ENCODE peak calls at places on chromosomes 13 and 19, in seven cellular contexts. One of them, this sample, is unnamed.

GRCh38 chr19:48713041-48713863 is 6.3 kb downstream of the MAMSTR start:
- DNase-seq in H54: no peak
- DNase-seq in anterior cingulate cortex: no peak
- DNase-seq in activated CD4-positive, alpha-beta T cell treated with anti-CD3 and anti-CD28 coated beads, Interleukin-2, amount 10 ng/mL, durations not matched to agents 7 days and 5 days: no peak
- DNase-seq in ovary: peak; percentile 55
- DNase-seq in effector memory CD4-positive, alpha-beta T cell: no peak
- DNase-seq in stimulated activated CD4-positive, alpha-beta T cell treated with anti-CD3 and anti-CD28 coated beads, Interleukin-4, amount 100 ng/mL, for 4 hours: no peak
- DNase-seq in this sample: no peak

GRCh38 chr19:42143341-42144234 is 11.3 kb upstream of the POU2F2 start:
- DNase-seq in H54: no peak
- DNase-seq in anterior cingulate cortex: no peak
- DNase-seq in activated CD4-positive, alpha-beta T cell treated with anti-CD3 and anti-CD28 coated beads, Interleukin-2, amount 10 ng/mL, durations not matched to agents 7 days and 5 days: no peak
- DNase-seq in ovary: no peak
- DNase-seq in effector memory CD4-positive, alpha-beta T cell: no peak
- DNase-seq in stimulated activated CD4-positive, alpha-beta T cell treated with anti-CD3 and anti-CD28 coated beads, Interleukin-4, amount 100 ng/mL, for 4 hours: no peak
- DNase-seq in this sample: no peak

GRCh38 chr13:28059214-28059613 is 41.2 kb downstream of the FLT3 start:
- DNase-seq in H54: no peak
- DNase-seq in anterior cingulate cortex: no peak
- DNase-seq in activated CD4-positive, alpha-beta T cell treated with anti-CD3 and anti-CD28 coated beads, Interleukin-2, amount 10 ng/mL, durations not matched to agents 7 days and 5 days: peak; percentile 52
- DNase-seq in ovary: no peak
- DNase-seq in effector memory CD4-positive, alpha-beta T cell: no peak
- DNase-seq in stimulated activated CD4-positive, alpha-beta T cell treated with anti-CD3 and anti-CD28 coated beads, Interleukin-4, amount 100 ng/mL, for 4 hours: peak; percentile 30
- DNase-seq in this sample: no peak

GRCh38 chr19:30212574-30212973 is 159.6 kb upstream of the ZNF536 start:
- DNase-seq in H54: no peak
- DNase-seq in anterior cingulate cortex: no peak
- DNase-seq in activated CD4-positive, alpha-beta T cell treated with anti-CD3 and anti-CD28 coated beads, Interleukin-2, amount 10 ng/mL, durations not matched to agents 7 days and 5 days: no peak
- DNase-seq in ovary: no peak
- DNase-seq in effector memory CD4-positive, alpha-beta T cell: no peak
- DNase-seq in stimulated activated CD4-positive, alpha-beta T cell treated with anti-CD3 and anti-CD28 coated beads, Interleukin-4, amount 100 ng/mL, for 4 hours: no peak
- DNase-seq in this sample: no peak

GRCh38 chr13:111508902-111509509 is 188.6 kb downstream of the TEX29 start:
- DNase-seq in H54: no peak
- DNase-seq in anterior cingulate cortex: no peak
- DNase-seq in activated CD4-positive, alpha-beta T cell treated with anti-CD3 and anti-CD28 coated beads, Interleukin-2, amount 10 ng/mL, durations not matched to agents 7 days and 5 days: no peak
- DNase-seq in ovary: no peak
- DNase-seq in effector memory CD4-positive, alpha-beta T cell: no peak
- DNase-seq in stimulated activated CD4-positive, alpha-beta T cell treated with anti-CD3 and anti-CD28 coated beads, Interleukin-4, amount 100 ng/mL, for 4 hours: no peak
- DNase-seq in this sample: no peak

GRCh38 chr19:1567116-1567847 is 843 bp downstream of the MEX3D start:
- DNase-seq in H54: peak; percentile 49
- DNase-seq in anterior cingulate cortex: no peak
- DNase-seq in activated CD4-positive, alpha-beta T cell treated with anti-CD3 and anti-CD28 coated beads, Interleukin-2, amount 10 ng/mL, durations not matched to agents 7 days and 5 days: no peak
- DNase-seq in ovary: no peak
- DNase-seq in effector memory CD4-positive, alpha-beta T cell: no peak
- DNase-seq in stimulated activated CD4-positive, alpha-beta T cell treated with anti-CD3 and anti-CD28 coated beads, Interleukin-4, amount 100 ng/mL, for 4 hours: no peak
- DNase-seq in this sample: no peak

GRCh38 chr19:54850930-54851329 is 687 bp downstream of the KIR3DL2 start:
- DNase-seq in H54: no peak
- DNase-seq in anterior cingulate cortex: no peak
- DNase-seq in activated CD4-positive, alpha-beta T cell treated with anti-CD3 and anti-CD28 coated beads, Interleukin-2, amount 10 ng/mL, durations not matched to agents 7 days and 5 days: no peak
- DNase-seq in ovary: no peak
- DNase-seq in effector memory CD4-positive, alpha-beta T cell: no peak
- DNase-seq in stimulated activated CD4-positive, alpha-beta T cell treated with anti-CD3 and anti-CD28 coated beads, Interleukin-4, amount 100 ng/mL, for 4 hours: no peak
- DNase-seq in this sample: no peak

GRCh38 chr19:42054205-42054604 is 15.8 kb downstream of the GRIK5 start:
- DNase-seq in H54: no peak
- DNase-seq in anterior cingulate cortex: no peak
- DNase-seq in activated CD4-positive, alpha-beta T cell treated with anti-CD3 and anti-CD28 coated beads, Interleukin-2, amount 10 ng/mL, durations not matched to agents 7 days and 5 days: no peak
- DNase-seq in ovary: no peak
- DNase-seq in effector memory CD4-positive, alpha-beta T cell: no peak
- DNase-seq in stimulated activated CD4-positive, alpha-beta T cell treated with anti-CD3 and anti-CD28 coated beads, Interleukin-4, amount 100 ng/mL, for 4 hours: no peak
- DNase-seq in this sample: no peak

GRCh38 chr13:77437267-77437666 is 98.2 kb upstream of the SCEL start:
- DNase-seq in H54: no peak
- DNase-seq in anterior cingulate cortex: no peak
- DNase-seq in activated CD4-positive, alpha-beta T cell treated with anti-CD3 and anti-CD28 coated beads, Interleukin-2, amount 10 ng/mL, durations not matched to agents 7 days and 5 days: no peak
- DNase-seq in ovary: no peak
- DNase-seq in effector memory CD4-positive, alpha-beta T cell: no peak
- DNase-seq in stimulated activated CD4-positive, alpha-beta T cell treated with anti-CD3 and anti-CD28 coated beads, Interleukin-4, amount 100 ng/mL, for 4 hours: no peak
- DNase-seq in this sample: no peak

GRCh38 chr19:48616041-48616436 is 1.2 kb upstream of the FAM83E start:
- DNase-seq in H54: no peak
- DNase-seq in anterior cingulate cortex: no peak
- DNase-seq in activated CD4-positive, alpha-beta T cell treated with anti-CD3 and anti-CD28 coated beads, Interleukin-2, amount 10 ng/mL, durations not matched to agents 7 days and 5 days: no peak
- DNase-seq in ovary: no peak
- DNase-seq in effector memory CD4-positive, alpha-beta T cell: no peak
- DNase-seq in stimulated activated CD4-positive, alpha-beta T cell treated with anti-CD3 and anti-CD28 coated beads, Interleukin-4, amount 100 ng/mL, for 4 hours: no peak
- DNase-seq in this sample: no peak

GRCh38 chr19:17937371-17937900 is 4.6 kb downstream of the CCDC124 start:
- DNase-seq in H54: no peak
- DNase-seq in anterior cingulate cortex: no peak
- DNase-seq in activated CD4-positive, alpha-beta T cell treated with anti-CD3 and anti-CD28 coated beads, Interleukin-2, amount 10 ng/mL, durations not matched to agents 7 days and 5 days: no peak
- DNase-seq in ovary: no peak
- DNase-seq in effector memory CD4-positive, alpha-beta T cell: no peak
- DNase-seq in stimulated activated CD4-positive, alpha-beta T cell treated with anti-CD3 and anti-CD28 coated beads, Interleukin-4, amount 100 ng/mL, for 4 hours: no peak
- DNase-seq in this sample: no peak

GRCh38 chr19:19053508-19054314 is 10.1 kb upstream of the SLC25A42 start:
- DNase-seq in H54: peak; percentile 49
- DNase-seq in anterior cingulate cortex: peak; percentile 6
- DNase-seq in activated CD4-positive, alpha-beta T cell treated with anti-CD3 and anti-CD28 coated beads, Interleukin-2, amount 10 ng/mL, durations not matched to agents 7 days and 5 days: peak; percentile 62
- DNase-seq in ovary: peak; percentile 75
- DNase-seq in effector memory CD4-positive, alpha-beta T cell: peak; percentile 33
- DNase-seq in stimulated activated CD4-positive, alpha-beta T cell treated with anti-CD3 and anti-CD28 coated beads, Interleukin-4, amount 100 ng/mL, for 4 hours: peak; percentile 52
- DNase-seq in this sample: no peak

GRCh38 chr13:100536643-100537180 is 51.9 kb downstream of the GGACT start:
- DNase-seq in H54: no peak
- DNase-seq in anterior cingulate cortex: no peak
- DNase-seq in activated CD4-positive, alpha-beta T cell treated with anti-CD3 and anti-CD28 coated beads, Interleukin-2, amount 10 ng/mL, durations not matched to agents 7 days and 5 days: no peak
- DNase-seq in ovary: no peak
- DNase-seq in effector memory CD4-positive, alpha-beta T cell: no peak
- DNase-seq in stimulated activated CD4-positive, alpha-beta T cell treated with anti-CD3 and anti-CD28 coated beads, Interleukin-4, amount 100 ng/mL, for 4 hours: no peak
- DNase-seq in this sample: no peak

GRCh38 chr13:48636550-48636949 is 17.2 kb upstream of the CYSLTR2 start:
- DNase-seq in H54: no peak
- DNase-seq in anterior cingulate cortex: no peak
- DNase-seq in activated CD4-positive, alpha-beta T cell treated with anti-CD3 and anti-CD28 coated beads, Interleukin-2, amount 10 ng/mL, durations not matched to agents 7 days and 5 days: no peak
- DNase-seq in ovary: no peak
- DNase-seq in effector memory CD4-positive, alpha-beta T cell: no peak
- DNase-seq in stimulated activated CD4-positive, alpha-beta T cell treated with anti-CD3 and anti-CD28 coated beads, Interleukin-4, amount 100 ng/mL, for 4 hours: no peak
- DNase-seq in this sample: no peak

GRCh38 chr13:95641961-95642621 is 2.4 kb downstream of the DZIP1 start:
- DNase-seq in H54: no peak
- DNase-seq in anterior cingulate cortex: no peak
- DNase-seq in activated CD4-positive, alpha-beta T cell treated with anti-CD3 and anti-CD28 coated beads, Interleukin-2, amount 10 ng/mL, durations not matched to agents 7 days and 5 days: no peak
- DNase-seq in ovary: peak; percentile 51
- DNase-seq in effector memory CD4-positive, alpha-beta T cell: no peak
- DNase-seq in stimulated activated CD4-positive, alpha-beta T cell treated with anti-CD3 and anti-CD28 coated beads, Interleukin-4, amount 100 ng/mL, for 4 hours: no peak
- DNase-seq in this sample: peak; percentile 33

GRCh38 chr19:9945319-9945966 is 9.1 kb upstream of the OLFM2 start:
- DNase-seq in H54: peak; percentile 67
- DNase-seq in anterior cingulate cortex: peak; percentile 80
- DNase-seq in activated CD4-positive, alpha-beta T cell treated with anti-CD3 and anti-CD28 coated beads, Interleukin-2, amount 10 ng/mL, durations not matched to agents 7 days and 5 days: no peak
- DNase-seq in ovary: peak; percentile 90
- DNase-seq in effector memory CD4-positive, alpha-beta T cell: no peak
- DNase-seq in stimulated activated CD4-positive, alpha-beta T cell treated with anti-CD3 and anti-CD28 coated beads, Interleukin-4, amount 100 ng/mL, for 4 hours: no peak
- DNase-seq in this sample: peak; percentile 64

GRCh38 chr19:3637621-3638020 is 11.0 kb upstream of the CACTIN start:
- DNase-seq in H54: no peak
- DNase-seq in anterior cingulate cortex: no peak
- DNase-seq in activated CD4-positive, alpha-beta T cell treated with anti-CD3 and anti-CD28 coated beads, Interleukin-2, amount 10 ng/mL, durations not matched to agents 7 days and 5 days: no peak
- DNase-seq in ovary: no peak
- DNase-seq in effector memory CD4-positive, alpha-beta T cell: no peak
- DNase-seq in stimulated activated CD4-positive, alpha-beta T cell treated with anti-CD3 and anti-CD28 coated beads, Interleukin-4, amount 100 ng/mL, for 4 hours: no peak
- DNase-seq in this sample: no peak

GRCh38 chr19:43488179-43488578 is 16.4 kb downstream of the PHLDB3 start:
- DNase-seq in H54: no peak
- DNase-seq in anterior cingulate cortex: no peak
- DNase-seq in activated CD4-positive, alpha-beta T cell treated with anti-CD3 and anti-CD28 coated beads, Interleukin-2, amount 10 ng/mL, durations not matched to agents 7 days and 5 days: no peak
- DNase-seq in ovary: no peak
- DNase-seq in effector memory CD4-positive, alpha-beta T cell: no peak
- DNase-seq in stimulated activated CD4-positive, alpha-beta T cell treated with anti-CD3 and anti-CD28 coated beads, Interleukin-4, amount 100 ng/mL, for 4 hours: no peak
- DNase-seq in this sample: no peak

GRCh38 chr19:40778865-40779284 is 828 bp downstream of the RAB4B start:
- DNase-seq in H54: peak; percentile 62
- DNase-seq in anterior cingulate cortex: no peak
- DNase-seq in activated CD4-positive, alpha-beta T cell treated with anti-CD3 and anti-CD28 coated beads, Interleukin-2, amount 10 ng/mL, durations not matched to agents 7 days and 5 days: no peak
- DNase-seq in ovary: no peak
- DNase-seq in effector memory CD4-positive, alpha-beta T cell: no peak
- DNase-seq in stimulated activated CD4-positive, alpha-beta T cell treated with anti-CD3 and anti-CD28 coated beads, Interleukin-4, amount 100 ng/mL, for 4 hours: no peak
- DNase-seq in this sample: no peak

GRCh38 chr19:30090963-30091362 is 148.9 kb downstream of the URI1 start:
- DNase-seq in H54: no peak
- DNase-seq in anterior cingulate cortex: no peak
- DNase-seq in activated CD4-positive, alpha-beta T cell treated with anti-CD3 and anti-CD28 coated beads, Interleukin-2, amount 10 ng/mL, durations not matched to agents 7 days and 5 days: no peak
- DNase-seq in ovary: no peak
- DNase-seq in effector memory CD4-positive, alpha-beta T cell: no peak
- DNase-seq in stimulated activated CD4-positive, alpha-beta T cell treated with anti-CD3 and anti-CD28 coated beads, Interleukin-4, amount 100 ng/mL, for 4 hours: no peak
- DNase-seq in this sample: no peak

GRCh38 chr19:50178859-50179537 is 15.9 kb upstream of the IZUMO2 start:
- DNase-seq in H54: no peak
- DNase-seq in anterior cingulate cortex: no peak
- DNase-seq in activated CD4-positive, alpha-beta T cell treated with anti-CD3 and anti-CD28 coated beads, Interleukin-2, amount 10 ng/mL, durations not matched to agents 7 days and 5 days: no peak
- DNase-seq in ovary: no peak
- DNase-seq in effector memory CD4-positive, alpha-beta T cell: no peak
- DNase-seq in stimulated activated CD4-positive, alpha-beta T cell treated with anti-CD3 and anti-CD28 coated beads, Interleukin-4, amount 100 ng/mL, for 4 hours: no peak
- DNase-seq in this sample: no peak

GRCh38 chr19:10274589-10274988 is 3.7 kb downstream of the ICAM1 start:
- DNase-seq in H54: no peak
- DNase-seq in anterior cingulate cortex: no peak
- DNase-seq in activated CD4-positive, alpha-beta T cell treated with anti-CD3 and anti-CD28 coated beads, Interleukin-2, amount 10 ng/mL, durations not matched to agents 7 days and 5 days: no peak
- DNase-seq in ovary: no peak
- DNase-seq in effector memory CD4-positive, alpha-beta T cell: no peak
- DNase-seq in stimulated activated CD4-positive, alpha-beta T cell treated with anti-CD3 and anti-CD28 coated beads, Interleukin-4, amount 100 ng/mL, for 4 hours: no peak
- DNase-seq in this sample: no peak

GRCh38 chr13:107329991-107330390 is 762.1 kb upstream of the ARGLU1 start:
- DNase-seq in H54: no peak
- DNase-seq in anterior cingulate cortex: no peak
- DNase-seq in activated CD4-positive, alpha-beta T cell treated with anti-CD3 and anti-CD28 coated beads, Interleukin-2, amount 10 ng/mL, durations not matched to agents 7 days and 5 days: no peak
- DNase-seq in ovary: no peak
- DNase-seq in effector memory CD4-positive, alpha-beta T cell: no peak
- DNase-seq in stimulated activated CD4-positive, alpha-beta T cell treated with anti-CD3 and anti-CD28 coated beads, Interleukin-4, amount 100 ng/mL, for 4 hours: no peak
- DNase-seq in this sample: no peak

GRCh38 chr13:20400774-20401173 is 124.9 kb downstream of the CRYL1 start:
- DNase-seq in H54: no peak
- DNase-seq in anterior cingulate cortex: no peak
- DNase-seq in activated CD4-positive, alpha-beta T cell treated with anti-CD3 and anti-CD28 coated beads, Interleukin-2, amount 10 ng/mL, durations not matched to agents 7 days and 5 days: no peak
- DNase-seq in ovary: no peak
- DNase-seq in effector memory CD4-positive, alpha-beta T cell: no peak
- DNase-seq in stimulated activated CD4-positive, alpha-beta T cell treated with anti-CD3 and anti-CD28 coated beads, Interleukin-4, amount 100 ng/mL, for 4 hours: no peak
- DNase-seq in this sample: no peak

GRCh38 chr19:43229315-43229714 is 23.9 kb upstream of the PSG4 start:
- DNase-seq in H54: no peak
- DNase-seq in anterior cingulate cortex: no peak
- DNase-seq in activated CD4-positive, alpha-beta T cell treated with anti-CD3 and anti-CD28 coated beads, Interleukin-2, amount 10 ng/mL, durations not matched to agents 7 days and 5 days: no peak
- DNase-seq in ovary: no peak
- DNase-seq in effector memory CD4-positive, alpha-beta T cell: no peak
- DNase-seq in stimulated activated CD4-positive, alpha-beta T cell treated with anti-CD3 and anti-CD28 coated beads, Interleukin-4, amount 100 ng/mL, for 4 hours: no peak
- DNase-seq in this sample: no peak

GRCh38 chr13:41937388-41937787 is 23.5 kb downstream of the VWA8 start:
- DNase-seq in H54: no peak
- DNase-seq in anterior cingulate cortex: no peak
- DNase-seq in activated CD4-positive, alpha-beta T cell treated with anti-CD3 and anti-CD28 coated beads, Interleukin-2, amount 10 ng/mL, durations not matched to agents 7 days and 5 days: no peak
- DNase-seq in ovary: no peak
- DNase-seq in effector memory CD4-positive, alpha-beta T cell: no peak
- DNase-seq in stimulated activated CD4-positive, alpha-beta T cell treated with anti-CD3 and anti-CD28 coated beads, Interleukin-4, amount 100 ng/mL, for 4 hours: no peak
- DNase-seq in this sample: no peak

GRCh38 chr13:98977568-98978270 is at the start of gene DOCK9:
- DNase-seq in H54: peak; percentile 83
- DNase-seq in anterior cingulate cortex: peak; percentile 32
- DNase-seq in activated CD4-positive, alpha-beta T cell treated with anti-CD3 and anti-CD28 coated beads, Interleukin-2, amount 10 ng/mL, durations not matched to agents 7 days and 5 days: no peak
- DNase-seq in ovary: peak; percentile 52
- DNase-seq in effector memory CD4-positive, alpha-beta T cell: no peak
- DNase-seq in stimulated activated CD4-positive, alpha-beta T cell treated with anti-CD3 and anti-CD28 coated beads, Interleukin-4, amount 100 ng/mL, for 4 hours: no peak
- DNase-seq in this sample: peak; percentile 42

GRCh38 chr19:31272707-31273106 is 76.5 kb downstream of the TSHZ3 start:
- DNase-seq in H54: no peak
- DNase-seq in anterior cingulate cortex: no peak
- DNase-seq in activated CD4-positive, alpha-beta T cell treated with anti-CD3 and anti-CD28 coated beads, Interleukin-2, amount 10 ng/mL, durations not matched to agents 7 days and 5 days: no peak
- DNase-seq in ovary: no peak
- DNase-seq in effector memory CD4-positive, alpha-beta T cell: no peak
- DNase-seq in stimulated activated CD4-positive, alpha-beta T cell treated with anti-CD3 and anti-CD28 coated beads, Interleukin-4, amount 100 ng/mL, for 4 hours: no peak
- DNase-seq in this sample: no peak

GRCh38 chr19:23527797-23528196 is 132.5 kb upstream of the ZNF91 start:
- DNase-seq in H54: no peak
- DNase-seq in anterior cingulate cortex: no peak
- DNase-seq in activated CD4-positive, alpha-beta T cell treated with anti-CD3 and anti-CD28 coated beads, Interleukin-2, amount 10 ng/mL, durations not matched to agents 7 days and 5 days: no peak
- DNase-seq in ovary: no peak
- DNase-seq in effector memory CD4-positive, alpha-beta T cell: no peak
- DNase-seq in stimulated activated CD4-positive, alpha-beta T cell treated with anti-CD3 and anti-CD28 coated beads, Interleukin-4, amount 100 ng/mL, for 4 hours: no peak
- DNase-seq in this sample: no peak

GRCh38 chr13:80168089-80168850 is 172.7 kb downstream of the SPRY2 start:
- DNase-seq in H54: no peak
- DNase-seq in anterior cingulate cortex: no peak
- DNase-seq in activated CD4-positive, alpha-beta T cell treated with anti-CD3 and anti-CD28 coated beads, Interleukin-2, amount 10 ng/mL, durations not matched to agents 7 days and 5 days: no peak
- DNase-seq in ovary: no peak
- DNase-seq in effector memory CD4-positive, alpha-beta T cell: no peak
- DNase-seq in stimulated activated CD4-positive, alpha-beta T cell treated with anti-CD3 and anti-CD28 coated beads, Interleukin-4, amount 100 ng/mL, for 4 hours: no peak
- DNase-seq in this sample: no peak

GRCh38 chr13:95301947-95302386 is 716 bp upstream of the ABCC4 start:
- DNase-seq in H54: no peak
- DNase-seq in anterior cingulate cortex: no peak
- DNase-seq in activated CD4-positive, alpha-beta T cell treated with anti-CD3 and anti-CD28 coated beads, Interleukin-2, amount 10 ng/mL, durations not matched to agents 7 days and 5 days: peak; percentile 6
- DNase-seq in ovary: no peak
- DNase-seq in effector memory CD4-positive, alpha-beta T cell: no peak
- DNase-seq in stimulated activated CD4-positive, alpha-beta T cell treated with anti-CD3 and anti-CD28 coated beads, Interleukin-4, amount 100 ng/mL, for 4 hours: no peak
- DNase-seq in this sample: no peak

GRCh38 chr13:44826586-44827350 is 162.5 kb downstream of the NUFIP1 start:
- DNase-seq in H54: no peak
- DNase-seq in anterior cingulate cortex: no peak
- DNase-seq in activated CD4-positive, alpha-beta T cell treated with anti-CD3 and anti-CD28 coated beads, Interleukin-2, amount 10 ng/mL, durations not matched to agents 7 days and 5 days: no peak
- DNase-seq in ovary: no peak
- DNase-seq in effector memory CD4-positive, alpha-beta T cell: no peak
- DNase-seq in stimulated activated CD4-positive, alpha-beta T cell treated with anti-CD3 and anti-CD28 coated beads, Interleukin-4, amount 100 ng/mL, for 4 hours: no peak
- DNase-seq in this sample: no peak

GRCh38 chr19:28943651-28944050 is 269.3 kb downstream of the UQCRFS1 start:
- DNase-seq in H54: no peak
- DNase-seq in anterior cingulate cortex: no peak
- DNase-seq in activated CD4-positive, alpha-beta T cell treated with anti-CD3 and anti-CD28 coated beads, Interleukin-2, amount 10 ng/mL, durations not matched to agents 7 days and 5 days: no peak
- DNase-seq in ovary: no peak
- DNase-seq in effector memory CD4-positive, alpha-beta T cell: no peak
- DNase-seq in stimulated activated CD4-positive, alpha-beta T cell treated with anti-CD3 and anti-CD28 coated beads, Interleukin-4, amount 100 ng/mL, for 4 hours: no peak
- DNase-seq in this sample: no peak

GRCh38 chr19:2215281-2215751 is 20.8 kb downstream of the PLEKHJ1 start:
- DNase-seq in H54: no peak
- DNase-seq in anterior cingulate cortex: no peak
- DNase-seq in activated CD4-positive, alpha-beta T cell treated with anti-CD3 and anti-CD28 coated beads, Interleukin-2, amount 10 ng/mL, durations not matched to agents 7 days and 5 days: no peak
- DNase-seq in ovary: no peak
- DNase-seq in effector memory CD4-positive, alpha-beta T cell: no peak
- DNase-seq in stimulated activated CD4-positive, alpha-beta T cell treated with anti-CD3 and anti-CD28 coated beads, Interleukin-4, amount 100 ng/mL, for 4 hours: peak; percentile 37
- DNase-seq in this sample: no peak

GRCh38 chr13:35349673-35350278 is 126.7 kb downstream of the MAB21L1 start:
- DNase-seq in H54: no peak
- DNase-seq in anterior cingulate cortex: no peak
- DNase-seq in activated CD4-positive, alpha-beta T cell treated with anti-CD3 and anti-CD28 coated beads, Interleukin-2, amount 10 ng/mL, durations not matched to agents 7 days and 5 days: no peak
- DNase-seq in ovary: no peak
- DNase-seq in effector memory CD4-positive, alpha-beta T cell: no peak
- DNase-seq in stimulated activated CD4-positive, alpha-beta T cell treated with anti-CD3 and anti-CD28 coated beads, Interleukin-4, amount 100 ng/mL, for 4 hours: no peak
- DNase-seq in this sample: no peak

GRCh38 chr13:111370570-111371150 is 50.2 kb downstream of the TEX29 start:
- DNase-seq in H54: no peak
- DNase-seq in anterior cingulate cortex: no peak
- DNase-seq in activated CD4-positive, alpha-beta T cell treated with anti-CD3 and anti-CD28 coated beads, Interleukin-2, amount 10 ng/mL, durations not matched to agents 7 days and 5 days: no peak
- DNase-seq in ovary: no peak
- DNase-seq in effector memory CD4-positive, alpha-beta T cell: no peak
- DNase-seq in stimulated activated CD4-positive, alpha-beta T cell treated with anti-CD3 and anti-CD28 coated beads, Interleukin-4, amount 100 ng/mL, for 4 hours: no peak
- DNase-seq in this sample: peak; percentile 23

GRCh38 chr19:40690699-40691420 is 409 bp upstream of the NUMBL start:
- DNase-seq in H54: peak; percentile 99
- DNase-seq in anterior cingulate cortex: peak; percentile 88
- DNase-seq in activated CD4-positive, alpha-beta T cell treated with anti-CD3 and anti-CD28 coated beads, Interleukin-2, amount 10 ng/mL, durations not matched to agents 7 days and 5 days: peak; percentile 90
- DNase-seq in ovary: peak; percentile 95
- DNase-seq in effector memory CD4-positive, alpha-beta T cell: peak; percentile 84
- DNase-seq in stimulated activated CD4-positive, alpha-beta T cell treated with anti-CD3 and anti-CD28 coated beads, Interleukin-4, amount 100 ng/mL, for 4 hours: peak; percentile 92
- DNase-seq in this sample: peak; percentile 92

GRCh38 chr13:51733656-51734334 is 70.2 kb downstream of the DHRS12 start:
- DNase-seq in H54: no peak
- DNase-seq in anterior cingulate cortex: no peak
- DNase-seq in activated CD4-positive, alpha-beta T cell treated with anti-CD3 and anti-CD28 coated beads, Interleukin-2, amount 10 ng/mL, durations not matched to agents 7 days and 5 days: no peak
- DNase-seq in ovary: no peak
- DNase-seq in effector memory CD4-positive, alpha-beta T cell: no peak
- DNase-seq in stimulated activated CD4-positive, alpha-beta T cell treated with anti-CD3 and anti-CD28 coated beads, Interleukin-4, amount 100 ng/mL, for 4 hours: no peak
- DNase-seq in this sample: no peak